ENCODE peak calls at places on chromosomes 6 and 20, in nine cellular contexts. One of them, this sample, is unnamed.

GRCh38 chr20:46145646-46146045 is 27.5 kb downstream of the CD40 start:
- DNase-seq in uterus: no peak
- DNase-seq in gastrocnemius medialis: no peak
- DNase-seq in A549: no peak
- DNase-seq in GM23338: peak; percentile 28
- DNase-seq in endodermal cell: no peak
- DNase-seq in cardiac fibroblast: no peak
- DNase-seq in mammary epithelial cell: no peak
- DNase-seq in PC-9: no peak
- DNase-seq in this sample: no peak

GRCh38 chr6:72704979-72705378 is 83.1 kb downstream of the KCNQ5 start:
- DNase-seq in uterus: no peak
- DNase-seq in gastrocnemius medialis: no peak
- DNase-seq in A549: peak; percentile 6
- DNase-seq in GM23338: peak; percentile 24
- DNase-seq in endodermal cell: no peak
- DNase-seq in cardiac fibroblast: peak; percentile 11
- DNase-seq in mammary epithelial cell: no peak
- DNase-seq in PC-9: no peak
- DNase-seq in this sample: no peak

GRCh38 chr20:8853805-8854338 is 215.0 kb upstream of the PLCB4 start:
- DNase-seq in uterus: peak; percentile 25
- DNase-seq in gastrocnemius medialis: peak; percentile 7
- DNase-seq in A549: peak; percentile 80
- DNase-seq in GM23338: peak; percentile 87
- DNase-seq in endodermal cell: peak; percentile 57
- DNase-seq in cardiac fibroblast: peak; percentile 90
- DNase-seq in mammary epithelial cell: peak; percentile 60
- DNase-seq in PC-9: peak; percentile 39
- DNase-seq in this sample: no peak

GRCh38 chr6:25025919-25026301 is 90.2 kb upstream of the RIPOR2 start:
- DNase-seq in uterus: no peak
- DNase-seq in gastrocnemius medialis: no peak
- DNase-seq in A549: no peak
- DNase-seq in GM23338: no peak
- DNase-seq in endodermal cell: no peak
- DNase-seq in cardiac fibroblast: no peak
- DNase-seq in mammary epithelial cell: peak; percentile 51
- DNase-seq in PC-9: no peak
- DNase-seq in this sample: no peak

GRCh38 chr20:57835053-57835452 is 125.2 kb upstream of the PMEPA1 start:
- DNase-seq in uterus: no peak
- DNase-seq in gastrocnemius medialis: no peak
- DNase-seq in A549: no peak
- DNase-seq in GM23338: no peak
- DNase-seq in endodermal cell: peak; percentile 36
- DNase-seq in cardiac fibroblast: peak; percentile 2
- DNase-seq in mammary epithelial cell: no peak
- DNase-seq in PC-9: no peak
- DNase-seq in this sample: no peak

GRCh38 chr6:91081452-91082067 is 494.7 kb upstream of the MAP3K7 start:
- DNase-seq in uterus: no peak
- DNase-seq in gastrocnemius medialis: no peak
- DNase-seq in A549: peak; percentile 37
- DNase-seq in GM23338: peak; percentile 84
- DNase-seq in endodermal cell: peak; percentile 60
- DNase-seq in cardiac fibroblast: peak; percentile 65
- DNase-seq in mammary epithelial cell: peak; percentile 40
- DNase-seq in PC-9: no peak
- DNase-seq in this sample: no peak

GRCh38 chr20:20552076-20552475 is 160.4 kb downstream of the RALGAPA2 start:
- DNase-seq in uterus: no peak
- DNase-seq in gastrocnemius medialis: no peak
- DNase-seq in A549: no peak
- DNase-seq in GM23338: no peak
- DNase-seq in endodermal cell: no peak
- DNase-seq in cardiac fibroblast: no peak
- DNase-seq in mammary epithelial cell: no peak
- DNase-seq in PC-9: no peak
- DNase-seq in this sample: no peak

GRCh38 chr6:148620579-148621298 is 126.1 kb upstream of the UST start:
- DNase-seq in uterus: no peak
- DNase-seq in gastrocnemius medialis: no peak
- DNase-seq in A549: no peak
- DNase-seq in GM23338: no peak
- DNase-seq in endodermal cell: no peak
- DNase-seq in cardiac fibroblast: no peak
- DNase-seq in mammary epithelial cell: no peak
- DNase-seq in PC-9: no peak
- DNase-seq in this sample: no peak

GRCh38 chr6:24252215-24252614 is 105.6 kb downstream of the DCDC2 start:
- DNase-seq in uterus: no peak
- DNase-seq in gastrocnemius medialis: no peak
- DNase-seq in A549: no peak
- DNase-seq in GM23338: peak; percentile 65
- DNase-seq in endodermal cell: no peak
- DNase-seq in cardiac fibroblast: no peak
- DNase-seq in mammary epithelial cell: no peak
- DNase-seq in PC-9: no peak
- DNase-seq in this sample: no peak

DNA sequence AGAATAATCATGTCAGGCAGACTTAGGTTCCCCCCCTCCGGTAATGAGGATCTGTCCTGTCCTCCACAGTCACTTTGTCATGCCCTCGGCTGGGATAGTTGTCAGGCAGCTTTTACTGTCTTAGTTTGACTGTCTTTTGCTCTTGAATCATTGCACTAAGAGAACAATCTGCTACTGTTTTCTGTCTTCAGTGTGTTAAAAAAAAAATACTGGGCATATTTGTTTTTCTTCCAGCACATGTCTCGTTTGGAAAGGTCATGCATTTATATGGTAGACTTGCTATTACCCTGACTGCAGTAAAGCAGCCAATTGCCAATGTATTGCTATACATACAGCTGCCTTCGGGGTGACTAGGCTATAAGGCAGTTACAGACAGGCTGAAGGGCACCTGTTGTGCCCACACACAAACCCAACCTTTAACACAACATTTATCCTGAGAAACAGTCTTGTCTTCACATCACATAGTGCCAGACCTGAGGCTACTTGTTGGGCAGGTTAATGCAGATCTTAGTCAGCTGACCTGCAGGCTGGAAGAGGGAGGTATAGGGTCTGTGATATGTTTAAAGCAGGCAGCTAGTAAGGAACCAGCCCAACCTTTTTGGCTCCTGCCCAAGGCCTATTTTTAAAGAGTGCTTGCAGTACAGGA is 26.7 kb downstream of the ARFGEF3 start:
- DNase-seq in uterus: no peak
- DNase-seq in gastrocnemius medialis: no peak
- DNase-seq in A549: no peak
- DNase-seq in GM23338: no peak
- DNase-seq in endodermal cell: no peak
- DNase-seq in cardiac fibroblast: no peak
- DNase-seq in mammary epithelial cell: peak; percentile 51
- DNase-seq in PC-9: peak; percentile 43
- DNase-seq in this sample: no peak
- H3K4me3 ChIP-seq in uterus: no peak overlapping the region
- H3K4me3 ChIP-seq in gastrocnemius medialis: no peak overlapping the region
- H3K4me3 ChIP-seq in A549: no peak overlapping the region
- H3K4me3 ChIP-seq in GM23338: no peak overlapping the region
- H3K4me3 ChIP-seq in endodermal cell: no peak overlapping the region
- H3K4me3 ChIP-seq in cardiac fibroblast: no peak overlapping the region
- H3K4me3 ChIP-seq in mammary epithelial cell: no peak overlapping the region
- H3K4me3 ChIP-seq in PC-9: no peak overlapping the region
- H3K4me3 ChIP-seq in this sample: no peak overlapping the region

DNA sequence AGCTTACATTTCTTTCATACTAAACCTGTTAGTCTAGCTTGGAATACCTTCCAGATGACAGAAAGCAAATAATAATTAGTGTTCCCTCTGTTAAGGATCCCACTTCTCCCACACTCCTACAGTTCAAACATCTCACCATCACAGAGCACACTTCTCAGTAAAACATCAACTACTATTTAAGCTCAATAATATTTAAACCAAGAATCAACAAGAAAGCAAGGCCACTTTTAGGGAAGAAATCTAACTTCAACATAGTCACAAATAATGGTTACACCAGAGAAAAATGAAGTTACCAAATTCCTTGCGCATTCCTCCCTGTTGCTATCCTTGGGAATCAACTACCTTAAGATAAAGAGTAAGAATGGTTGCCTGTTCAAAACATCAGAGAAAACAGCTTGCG is 1.6 kb downstream of the SNX14 start:
- DNase-seq in uterus: no peak
- DNase-seq in gastrocnemius medialis: no peak
- DNase-seq in A549: no peak
- DNase-seq in GM23338: no peak
- DNase-seq in endodermal cell: no peak
- DNase-seq in cardiac fibroblast: no peak
- DNase-seq in mammary epithelial cell: no peak
- DNase-seq in PC-9: no peak
- DNase-seq in this sample: no peak
- H3K4me3 ChIP-seq in uterus: no peak overlapping the region
- H3K4me3 ChIP-seq in gastrocnemius medialis: no peak overlapping the region
- H3K4me3 ChIP-seq in A549: peak overlapping the region; percentile 77
- H3K4me3 ChIP-seq in GM23338: peak overlapping the region; percentile 88
- H3K4me3 ChIP-seq in endodermal cell: peak overlapping the region; percentile 48
- H3K4me3 ChIP-seq in cardiac fibroblast: no peak overlapping the region
- H3K4me3 ChIP-seq in mammary epithelial cell: peak overlapping the region; percentile 94
- H3K4me3 ChIP-seq in PC-9: peak overlapping the region; percentile 84
- H3K4me3 ChIP-seq in this sample: peak overlapping the region; percentile 78

DNA sequence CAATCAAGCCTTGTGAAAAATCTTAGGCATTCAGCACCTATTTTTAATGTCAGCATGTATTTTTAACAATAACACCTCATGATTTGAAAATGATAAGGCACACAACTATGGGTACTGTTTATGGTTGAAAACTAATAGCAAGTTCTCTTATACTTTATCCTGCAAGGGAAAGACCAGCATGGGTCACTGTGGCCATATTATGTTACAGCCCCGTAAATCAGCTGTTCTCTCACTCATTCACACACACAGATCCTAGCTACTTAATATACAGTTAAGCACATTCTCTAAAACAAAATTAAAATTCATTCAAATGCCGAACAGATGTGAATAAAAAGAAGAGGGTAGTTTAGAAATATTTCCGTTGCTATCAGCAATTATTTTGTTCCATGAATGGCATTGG is 224.4 kb downstream of the OGFRL1 start:
- DNase-seq in uterus: no peak
- DNase-seq in gastrocnemius medialis: no peak
- DNase-seq in A549: no peak
- DNase-seq in GM23338: no peak
- DNase-seq in endodermal cell: no peak
- DNase-seq in cardiac fibroblast: no peak
- DNase-seq in mammary epithelial cell: no peak
- DNase-seq in PC-9: no peak
- DNase-seq in this sample: no peak
- H3K4me3 ChIP-seq in uterus: no peak overlapping the region
- H3K4me3 ChIP-seq in gastrocnemius medialis: no peak overlapping the region
- H3K4me3 ChIP-seq in A549: no peak overlapping the region
- H3K4me3 ChIP-seq in GM23338: no peak overlapping the region
- H3K4me3 ChIP-seq in endodermal cell: no peak overlapping the region
- H3K4me3 ChIP-seq in cardiac fibroblast: no peak overlapping the region
- H3K4me3 ChIP-seq in mammary epithelial cell: no peak overlapping the region
- H3K4me3 ChIP-seq in PC-9: no peak overlapping the region
- H3K4me3 ChIP-seq in this sample: no peak overlapping the region

GRCh38 chr6:7540595-7540994 is 876 bp upstream of the DSP start:
- DNase-seq in uterus: no peak
- DNase-seq in gastrocnemius medialis: no peak
- DNase-seq in A549: peak; percentile 67
- DNase-seq in GM23338: peak; percentile 73
- DNase-seq in endodermal cell: peak; percentile 76
- DNase-seq in cardiac fibroblast: peak; percentile 41
- DNase-seq in mammary epithelial cell: no peak
- DNase-seq in PC-9: peak; percentile 59
- DNase-seq in this sample: peak; percentile 58

GRCh38 chr6:7542878-7543394 is 1.5 kb downstream of the DSP start:
- DNase-seq in uterus: peak; percentile 30
- DNase-seq in gastrocnemius medialis: no peak
- DNase-seq in A549: peak; percentile 76
- DNase-seq in GM23338: peak; percentile 86
- DNase-seq in endodermal cell: peak; percentile 93
- DNase-seq in cardiac fibroblast: peak; percentile 56
- DNase-seq in mammary epithelial cell: peak; percentile 88
- DNase-seq in PC-9: peak; percentile 68
- DNase-seq in this sample: peak; percentile 58

GRCh38 chr6:7543761-7544424 is 2.4 kb downstream of the DSP start:
- DNase-seq in uterus: no peak
- DNase-seq in gastrocnemius medialis: no peak
- DNase-seq in A549: no peak
- DNase-seq in GM23338: peak; percentile 38
- DNase-seq in endodermal cell: peak; percentile 72
- DNase-seq in cardiac fibroblast: no peak
- DNase-seq in mammary epithelial cell: peak; percentile 55
- DNase-seq in PC-9: no peak
- DNase-seq in this sample: no peak

GRCh38 chr6:7542065-7542877 is 800 bp downstream of the DSP start:
- DNase-seq in uterus: no peak
- DNase-seq in gastrocnemius medialis: no peak
- DNase-seq in A549: peak; percentile 26
- DNase-seq in GM23338: peak; percentile 82
- DNase-seq in endodermal cell: peak; percentile 87
- DNase-seq in cardiac fibroblast: no peak
- DNase-seq in mammary epithelial cell: no peak
- DNase-seq in PC-9: no peak
- DNase-seq in this sample: peak; percentile 66

DNA sequence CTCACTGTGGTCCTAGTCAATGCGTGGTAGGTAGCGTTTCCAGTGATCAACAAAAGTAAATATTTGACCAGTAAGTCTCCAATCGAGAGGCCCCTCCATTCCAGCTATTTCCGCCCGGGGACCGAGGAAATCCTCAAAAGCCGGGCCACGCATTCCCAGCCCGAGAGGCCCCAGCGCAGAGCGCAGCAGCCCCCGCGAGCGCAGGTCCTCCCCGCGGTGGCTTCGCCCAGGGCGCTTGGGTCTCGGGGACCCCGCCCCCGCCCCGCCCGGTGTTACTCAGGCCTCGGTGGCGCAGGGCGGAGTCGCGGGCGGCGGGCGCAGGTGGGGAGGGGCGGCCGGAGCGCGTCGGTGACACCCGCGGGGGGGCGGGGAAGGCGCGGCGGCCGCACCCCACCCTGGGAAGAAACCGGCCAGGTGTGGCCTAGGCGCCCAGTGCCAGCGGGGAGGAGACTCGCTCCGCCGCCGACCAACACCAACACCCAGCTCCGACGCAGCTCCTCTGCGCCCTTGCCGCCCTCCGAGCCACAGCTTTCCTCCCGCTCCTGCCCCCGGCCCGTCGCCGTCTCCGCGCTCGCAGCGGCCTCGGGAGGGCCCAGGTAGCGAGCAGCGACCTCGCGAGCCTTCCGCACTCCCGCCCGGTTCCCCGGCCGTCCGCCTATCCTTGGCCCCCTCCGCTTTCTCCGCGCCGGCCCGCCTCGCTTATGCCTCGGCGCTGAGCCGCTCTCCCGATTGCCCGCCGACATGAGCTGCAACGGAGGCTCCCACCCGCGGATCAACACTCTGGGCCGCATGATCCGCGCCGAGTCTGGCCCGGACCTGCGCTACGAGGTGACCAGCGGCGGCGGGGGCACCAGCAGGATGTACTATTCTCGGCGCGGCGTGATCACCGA is at the start of gene DSP:
- DNase-seq in uterus: no peak
- DNase-seq in gastrocnemius medialis: no peak
- DNase-seq in A549: peak; percentile 69
- DNase-seq in GM23338: peak; percentile 80
- DNase-seq in endodermal cell: peak; percentile 91
- DNase-seq in cardiac fibroblast: no peak
- DNase-seq in mammary epithelial cell: peak; percentile 93
- DNase-seq in PC-9: peak; percentile 65
- DNase-seq in this sample: peak; percentile 72
- H3K4me3 ChIP-seq in uterus: peak within 1 kb of the TSS; percentile 18
- H3K4me3 ChIP-seq in gastrocnemius medialis: peak within 1 kb of the TSS; percentile 59
- H3K4me3 ChIP-seq in A549: peak within 1 kb of the TSS; percentile 66
- H3K4me3 ChIP-seq in GM23338: peak within 1 kb of the TSS; percentile 83
- H3K4me3 ChIP-seq in endodermal cell: peak within 1 kb of the TSS; percentile 90
- H3K4me3 ChIP-seq in cardiac fibroblast: peak within 1 kb of the TSS; percentile 59
- H3K4me3 ChIP-seq in mammary epithelial cell: peak within 1 kb of the TSS; percentile 98
- H3K4me3 ChIP-seq in PC-9: peak within 1 kb of the TSS; percentile 81
- H3K4me3 ChIP-seq in this sample: peak within 1 kb of the TSS; percentile 61